ENCODE peak calls at places on chromosomes 7 and 10, in nine cellular contexts. One of them, this sample, is unnamed.

GRCh38 chr7:159017210-159017609 is 127.5 kb downstream of the VIPR2 start:
- DNase-seq in stimulated activated CD8-positive, alpha-beta memory T cell treated with anti-CD3 and anti-CD28 coated beads, Interleukin-2, amount 100 ng/mL, for 48 hours: no peak
- DNase-seq in stimulated activated CD4-positive, alpha-beta T cell treated with anti-CD3 and anti-CD28 coated beads, Interleukin-12 subunit alpha, Interleukin-12 subunit beta, amount 100 ng/mL, for 4 hours: no peak
- DNase-seq in NCI-H1436: no peak
- DNase-seq in A172: no peak
- DNase-seq in right cardiac atrium: peak
- DNase-seq in CD4-positive, alpha-beta T cell: no peak
- DNase-seq in neural crest cell: no peak
- DNase-seq in lower leg skin: no peak
- DNase-seq in this sample: no peak

GRCh38 chr7:31023877-31024276 is 28.2 kb upstream of the ADCYAP1R1 start:
- DNase-seq in stimulated activated CD8-positive, alpha-beta memory T cell treated with anti-CD3 and anti-CD28 coated beads, Interleukin-2, amount 100 ng/mL, for 48 hours: no peak
- DNase-seq in stimulated activated CD4-positive, alpha-beta T cell treated with anti-CD3 and anti-CD28 coated beads, Interleukin-12 subunit alpha, Interleukin-12 subunit beta, amount 100 ng/mL, for 4 hours: no peak
- DNase-seq in NCI-H1436: no peak
- DNase-seq in A172: no peak
- DNase-seq in right cardiac atrium: no peak
- DNase-seq in CD4-positive, alpha-beta T cell: no peak
- DNase-seq in neural crest cell: no peak
- DNase-seq in lower leg skin: no peak
- DNase-seq in this sample: no peak

GRCh38 chr7:139741813-139742344 is 35.9 kb downstream of the HIPK2 start:
- DNase-seq in stimulated activated CD8-positive, alpha-beta memory T cell treated with anti-CD3 and anti-CD28 coated beads, Interleukin-2, amount 100 ng/mL, for 48 hours: no peak
- DNase-seq in stimulated activated CD4-positive, alpha-beta T cell treated with anti-CD3 and anti-CD28 coated beads, Interleukin-12 subunit alpha, Interleukin-12 subunit beta, amount 100 ng/mL, for 4 hours: no peak
- DNase-seq in NCI-H1436: no peak
- DNase-seq in A172: no peak
- DNase-seq in right cardiac atrium: no peak
- DNase-seq in CD4-positive, alpha-beta T cell: no peak
- DNase-seq in neural crest cell: no peak
- DNase-seq in lower leg skin: no peak
- DNase-seq in this sample: peak

GRCh38 chr7:141012044-141012685 is 2.6 kb downstream of the MRPS33 start:
- DNase-seq in stimulated activated CD8-positive, alpha-beta memory T cell treated with anti-CD3 and anti-CD28 coated beads, Interleukin-2, amount 100 ng/mL, for 48 hours: peak
- DNase-seq in stimulated activated CD4-positive, alpha-beta T cell treated with anti-CD3 and anti-CD28 coated beads, Interleukin-12 subunit alpha, Interleukin-12 subunit beta, amount 100 ng/mL, for 4 hours: peak
- DNase-seq in NCI-H1436: peak
- DNase-seq in A172: peak
- DNase-seq in right cardiac atrium: peak
- DNase-seq in CD4-positive, alpha-beta T cell: peak
- DNase-seq in neural crest cell: peak
- DNase-seq in lower leg skin: peak
- DNase-seq in this sample: peak

GRCh38 chr10:79376751-79377556 is 29.7 kb downstream of the PPIF start:
- DNase-seq in stimulated activated CD8-positive, alpha-beta memory T cell treated with anti-CD3 and anti-CD28 coated beads, Interleukin-2, amount 100 ng/mL, for 48 hours: no peak
- DNase-seq in stimulated activated CD4-positive, alpha-beta T cell treated with anti-CD3 and anti-CD28 coated beads, Interleukin-12 subunit alpha, Interleukin-12 subunit beta, amount 100 ng/mL, for 4 hours: no peak
- DNase-seq in NCI-H1436: no peak
- DNase-seq in A172: no peak
- DNase-seq in right cardiac atrium: no peak
- DNase-seq in CD4-positive, alpha-beta T cell: no peak
- DNase-seq in neural crest cell: no peak
- DNase-seq in lower leg skin: no peak
- DNase-seq in this sample: no peak

GRCh38 chr10:119191881-119192280 is 13.3 kb upstream of the PRDX3 start:
- DNase-seq in stimulated activated CD8-positive, alpha-beta memory T cell treated with anti-CD3 and anti-CD28 coated beads, Interleukin-2, amount 100 ng/mL, for 48 hours: no peak
- DNase-seq in stimulated activated CD4-positive, alpha-beta T cell treated with anti-CD3 and anti-CD28 coated beads, Interleukin-12 subunit alpha, Interleukin-12 subunit beta, amount 100 ng/mL, for 4 hours: no peak
- DNase-seq in NCI-H1436: no peak
- DNase-seq in A172: peak
- DNase-seq in right cardiac atrium: no peak
- DNase-seq in CD4-positive, alpha-beta T cell: no peak
- DNase-seq in neural crest cell: no peak
- DNase-seq in lower leg skin: no peak
- DNase-seq in this sample: peak

GRCh38 chr10:27390681-27391080 is 113.4 kb upstream of the RAB18 start:
- DNase-seq in stimulated activated CD8-positive, alpha-beta memory T cell treated with anti-CD3 and anti-CD28 coated beads, Interleukin-2, amount 100 ng/mL, for 48 hours: no peak
- DNase-seq in stimulated activated CD4-positive, alpha-beta T cell treated with anti-CD3 and anti-CD28 coated beads, Interleukin-12 subunit alpha, Interleukin-12 subunit beta, amount 100 ng/mL, for 4 hours: no peak
- DNase-seq in NCI-H1436: no peak
- DNase-seq in A172: peak
- DNase-seq in right cardiac atrium: no peak
- DNase-seq in CD4-positive, alpha-beta T cell: no peak
- DNase-seq in neural crest cell: no peak
- DNase-seq in lower leg skin: peak
- DNase-seq in this sample: peak

GRCh38 chr10:126458453-126458852 is 70.2 kb upstream of the ADAM12 start:
- DNase-seq in stimulated activated CD8-positive, alpha-beta memory T cell treated with anti-CD3 and anti-CD28 coated beads, Interleukin-2, amount 100 ng/mL, for 48 hours: no peak
- DNase-seq in stimulated activated CD4-positive, alpha-beta T cell treated with anti-CD3 and anti-CD28 coated beads, Interleukin-12 subunit alpha, Interleukin-12 subunit beta, amount 100 ng/mL, for 4 hours: no peak
- DNase-seq in NCI-H1436: no peak
- DNase-seq in A172: peak
- DNase-seq in right cardiac atrium: no peak
- DNase-seq in CD4-positive, alpha-beta T cell: no peak
- DNase-seq in neural crest cell: no peak
- DNase-seq in lower leg skin: no peak
- DNase-seq in this sample: peak

GRCh38 chr10:111116762-111117445 is 40.1 kb downstream of the ADRA2A start:
- DNase-seq in stimulated activated CD8-positive, alpha-beta memory T cell treated with anti-CD3 and anti-CD28 coated beads, Interleukin-2, amount 100 ng/mL, for 48 hours: no peak
- DNase-seq in stimulated activated CD4-positive, alpha-beta T cell treated with anti-CD3 and anti-CD28 coated beads, Interleukin-12 subunit alpha, Interleukin-12 subunit beta, amount 100 ng/mL, for 4 hours: no peak
- DNase-seq in NCI-H1436: peak
- DNase-seq in A172: no peak
- DNase-seq in right cardiac atrium: no peak
- DNase-seq in CD4-positive, alpha-beta T cell: no peak
- DNase-seq in neural crest cell: no peak
- DNase-seq in lower leg skin: no peak
- DNase-seq in this sample: no peak

GRCh38 chr10:131044379-131044778 is 267.1 kb downstream of the TCERG1L start:
- DNase-seq in stimulated activated CD8-positive, alpha-beta memory T cell treated with anti-CD3 and anti-CD28 coated beads, Interleukin-2, amount 100 ng/mL, for 48 hours: no peak
- DNase-seq in stimulated activated CD4-positive, alpha-beta T cell treated with anti-CD3 and anti-CD28 coated beads, Interleukin-12 subunit alpha, Interleukin-12 subunit beta, amount 100 ng/mL, for 4 hours: no peak
- DNase-seq in NCI-H1436: no peak
- DNase-seq in A172: no peak
- DNase-seq in right cardiac atrium: no peak
- DNase-seq in CD4-positive, alpha-beta T cell: no peak
- DNase-seq in neural crest cell: no peak
- DNase-seq in lower leg skin: no peak
- DNase-seq in this sample: no peak

GRCh38 chr7:102286237-102287081 is at the start of gene SH2B2:
- DNase-seq in stimulated activated CD8-positive, alpha-beta memory T cell treated with anti-CD3 and anti-CD28 coated beads, Interleukin-2, amount 100 ng/mL, for 48 hours: no peak
- DNase-seq in stimulated activated CD4-positive, alpha-beta T cell treated with anti-CD3 and anti-CD28 coated beads, Interleukin-12 subunit alpha, Interleukin-12 subunit beta, amount 100 ng/mL, for 4 hours: peak
- DNase-seq in NCI-H1436: peak
- DNase-seq in A172: peak
- DNase-seq in right cardiac atrium: peak
- DNase-seq in CD4-positive, alpha-beta T cell: no peak
- DNase-seq in neural crest cell: peak
- DNase-seq in lower leg skin: peak
- DNase-seq in this sample: peak

GRCh38 chr7:74587435-74588126 is 69.9 kb upstream of the GTF2I start:
- DNase-seq in stimulated activated CD8-positive, alpha-beta memory T cell treated with anti-CD3 and anti-CD28 coated beads, Interleukin-2, amount 100 ng/mL, for 48 hours: no peak
- DNase-seq in stimulated activated CD4-positive, alpha-beta T cell treated with anti-CD3 and anti-CD28 coated beads, Interleukin-12 subunit alpha, Interleukin-12 subunit beta, amount 100 ng/mL, for 4 hours: no peak
- DNase-seq in NCI-H1436: peak
- DNase-seq in A172: peak
- DNase-seq in right cardiac atrium: peak
- DNase-seq in CD4-positive, alpha-beta T cell: no peak
- DNase-seq in neural crest cell: peak
- DNase-seq in lower leg skin: peak
- DNase-seq in this sample: peak

GRCh38 chr10:124558901-124559321 is 97.3 kb downstream of the LHPP start:
- DNase-seq in stimulated activated CD8-positive, alpha-beta memory T cell treated with anti-CD3 and anti-CD28 coated beads, Interleukin-2, amount 100 ng/mL, for 48 hours: no peak
- DNase-seq in stimulated activated CD4-positive, alpha-beta T cell treated with anti-CD3 and anti-CD28 coated beads, Interleukin-12 subunit alpha, Interleukin-12 subunit beta, amount 100 ng/mL, for 4 hours: no peak
- DNase-seq in NCI-H1436: no peak
- DNase-seq in A172: no peak
- DNase-seq in right cardiac atrium: peak
- DNase-seq in CD4-positive, alpha-beta T cell: no peak
- DNase-seq in neural crest cell: no peak
- DNase-seq in lower leg skin: no peak
- DNase-seq in this sample: no peak

GRCh38 chr10:28566458-28566857 is 33.5 kb downstream of the WAC start:
- DNase-seq in stimulated activated CD8-positive, alpha-beta memory T cell treated with anti-CD3 and anti-CD28 coated beads, Interleukin-2, amount 100 ng/mL, for 48 hours: no peak
- DNase-seq in stimulated activated CD4-positive, alpha-beta T cell treated with anti-CD3 and anti-CD28 coated beads, Interleukin-12 subunit alpha, Interleukin-12 subunit beta, amount 100 ng/mL, for 4 hours: no peak
- DNase-seq in NCI-H1436: no peak
- DNase-seq in A172: no peak
- DNase-seq in right cardiac atrium: no peak
- DNase-seq in CD4-positive, alpha-beta T cell: no peak
- DNase-seq in neural crest cell: no peak
- DNase-seq in lower leg skin: no peak
- DNase-seq in this sample: no peak

GRCh38 chr7:154917214-154918160 is 85.4 kb downstream of the PAXIP1 start:
- DNase-seq in stimulated activated CD8-positive, alpha-beta memory T cell treated with anti-CD3 and anti-CD28 coated beads, Interleukin-2, amount 100 ng/mL, for 48 hours: no peak
- DNase-seq in stimulated activated CD4-positive, alpha-beta T cell treated with anti-CD3 and anti-CD28 coated beads, Interleukin-12 subunit alpha, Interleukin-12 subunit beta, amount 100 ng/mL, for 4 hours: no peak
- DNase-seq in NCI-H1436: no peak
- DNase-seq in A172: no peak
- DNase-seq in right cardiac atrium: no peak
- DNase-seq in CD4-positive, alpha-beta T cell: no peak
- DNase-seq in neural crest cell: no peak
- DNase-seq in lower leg skin: no peak
- DNase-seq in this sample: no peak

GRCh38 chr10:91552706-91553105 is 80.2 kb downstream of the PPP1R3C start:
- DNase-seq in stimulated activated CD8-positive, alpha-beta memory T cell treated with anti-CD3 and anti-CD28 coated beads, Interleukin-2, amount 100 ng/mL, for 48 hours: no peak
- DNase-seq in stimulated activated CD4-positive, alpha-beta T cell treated with anti-CD3 and anti-CD28 coated beads, Interleukin-12 subunit alpha, Interleukin-12 subunit beta, amount 100 ng/mL, for 4 hours: no peak
- DNase-seq in NCI-H1436: no peak
- DNase-seq in A172: no peak
- DNase-seq in right cardiac atrium: peak
- DNase-seq in CD4-positive, alpha-beta T cell: no peak
- DNase-seq in neural crest cell: no peak
- DNase-seq in lower leg skin: no peak
- DNase-seq in this sample: peak

GRCh38 chr7:2209146-2209960 is 23.4 kb downstream of the MAD1L1 start:
- DNase-seq in stimulated activated CD8-positive, alpha-beta memory T cell treated with anti-CD3 and anti-CD28 coated beads, Interleukin-2, amount 100 ng/mL, for 48 hours: peak
- DNase-seq in stimulated activated CD4-positive, alpha-beta T cell treated with anti-CD3 and anti-CD28 coated beads, Interleukin-12 subunit alpha, Interleukin-12 subunit beta, amount 100 ng/mL, for 4 hours: peak
- DNase-seq in NCI-H1436: peak
- DNase-seq in A172: peak
- DNase-seq in right cardiac atrium: peak
- DNase-seq in CD4-positive, alpha-beta T cell: peak
- DNase-seq in neural crest cell: peak
- DNase-seq in lower leg skin: peak
- DNase-seq in this sample: peak

GRCh38 chr7:7911339-7911738 is 57.3 kb upstream of the GLCCI1 start:
- DNase-seq in stimulated activated CD8-positive, alpha-beta memory T cell treated with anti-CD3 and anti-CD28 coated beads, Interleukin-2, amount 100 ng/mL, for 48 hours: no peak
- DNase-seq in stimulated activated CD4-positive, alpha-beta T cell treated with anti-CD3 and anti-CD28 coated beads, Interleukin-12 subunit alpha, Interleukin-12 subunit beta, amount 100 ng/mL, for 4 hours: no peak
- DNase-seq in NCI-H1436: no peak
- DNase-seq in A172: peak
- DNase-seq in right cardiac atrium: no peak
- DNase-seq in CD4-positive, alpha-beta T cell: no peak
- DNase-seq in neural crest cell: no peak
- DNase-seq in lower leg skin: no peak
- DNase-seq in this sample: peak

GRCh38 chr10:131855763-131856401 is 44.9 kb upstream of the PPP2R2D start:
- DNase-seq in stimulated activated CD8-positive, alpha-beta memory T cell treated with anti-CD3 and anti-CD28 coated beads, Interleukin-2, amount 100 ng/mL, for 48 hours: no peak
- DNase-seq in stimulated activated CD4-positive, alpha-beta T cell treated with anti-CD3 and anti-CD28 coated beads, Interleukin-12 subunit alpha, Interleukin-12 subunit beta, amount 100 ng/mL, for 4 hours: no peak
- DNase-seq in NCI-H1436: no peak
- DNase-seq in A172: no peak
- DNase-seq in right cardiac atrium: no peak
- DNase-seq in CD4-positive, alpha-beta T cell: no peak
- DNase-seq in neural crest cell: no peak
- DNase-seq in lower leg skin: no peak
- DNase-seq in this sample: no peak

GRCh38 chr7:100158229-100159098 is at the start of gene TRAPPC14:
- DNase-seq in stimulated activated CD8-positive, alpha-beta memory T cell treated with anti-CD3 and anti-CD28 coated beads, Interleukin-2, amount 100 ng/mL, for 48 hours: peak
- DNase-seq in stimulated activated CD4-positive, alpha-beta T cell treated with anti-CD3 and anti-CD28 coated beads, Interleukin-12 subunit alpha, Interleukin-12 subunit beta, amount 100 ng/mL, for 4 hours: peak
- DNase-seq in NCI-H1436: peak
- DNase-seq in A172: peak
- DNase-seq in right cardiac atrium: peak
- DNase-seq in CD4-positive, alpha-beta T cell: peak
- DNase-seq in neural crest cell: peak
- DNase-seq in lower leg skin: peak
- DNase-seq in this sample: peak

GRCh38 chr10:29208816-29209215 is 80.1 kb upstream of the LYZL1 start:
- DNase-seq in stimulated activated CD8-positive, alpha-beta memory T cell treated with anti-CD3 and anti-CD28 coated beads, Interleukin-2, amount 100 ng/mL, for 48 hours: no peak
- DNase-seq in stimulated activated CD4-positive, alpha-beta T cell treated with anti-CD3 and anti-CD28 coated beads, Interleukin-12 subunit alpha, Interleukin-12 subunit beta, amount 100 ng/mL, for 4 hours: no peak
- DNase-seq in NCI-H1436: no peak
- DNase-seq in A172: no peak
- DNase-seq in right cardiac atrium: no peak
- DNase-seq in CD4-positive, alpha-beta T cell: no peak
- DNase-seq in neural crest cell: no peak
- DNase-seq in lower leg skin: no peak
- DNase-seq in this sample: no peak

GRCh38 chr7:106217089-106217542 is 67.7 kb downstream of the NAMPT start:
- DNase-seq in stimulated activated CD8-positive, alpha-beta memory T cell treated with anti-CD3 and anti-CD28 coated beads, Interleukin-2, amount 100 ng/mL, for 48 hours: no peak
- DNase-seq in stimulated activated CD4-positive, alpha-beta T cell treated with anti-CD3 and anti-CD28 coated beads, Interleukin-12 subunit alpha, Interleukin-12 subunit beta, amount 100 ng/mL, for 4 hours: no peak
- DNase-seq in NCI-H1436: no peak
- DNase-seq in A172: peak
- DNase-seq in right cardiac atrium: peak
- DNase-seq in CD4-positive, alpha-beta T cell: no peak
- DNase-seq in neural crest cell: no peak
- DNase-seq in lower leg skin: peak
- DNase-seq in this sample: peak

GRCh38 chr7:114229251-114229650 is 185.4 kb upstream of the FOXP2 start:
- DNase-seq in stimulated activated CD8-positive, alpha-beta memory T cell treated with anti-CD3 and anti-CD28 coated beads, Interleukin-2, amount 100 ng/mL, for 48 hours: no peak
- DNase-seq in stimulated activated CD4-positive, alpha-beta T cell treated with anti-CD3 and anti-CD28 coated beads, Interleukin-12 subunit alpha, Interleukin-12 subunit beta, amount 100 ng/mL, for 4 hours: no peak
- DNase-seq in NCI-H1436: no peak
- DNase-seq in A172: no peak
- DNase-seq in right cardiac atrium: no peak
- DNase-seq in CD4-positive, alpha-beta T cell: no peak
- DNase-seq in neural crest cell: no peak
- DNase-seq in lower leg skin: no peak
- DNase-seq in this sample: no peak

GRCh38 chr7:4880218-4880617 is 3.3 kb downstream of the RADIL start:
- DNase-seq in stimulated activated CD8-positive, alpha-beta memory T cell treated with anti-CD3 and anti-CD28 coated beads, Interleukin-2, amount 100 ng/mL, for 48 hours: no peak
- DNase-seq in stimulated activated CD4-positive, alpha-beta T cell treated with anti-CD3 and anti-CD28 coated beads, Interleukin-12 subunit alpha, Interleukin-12 subunit beta, amount 100 ng/mL, for 4 hours: no peak
- DNase-seq in NCI-H1436: no peak
- DNase-seq in A172: no peak
- DNase-seq in right cardiac atrium: no peak
- DNase-seq in CD4-positive, alpha-beta T cell: no peak
- DNase-seq in neural crest cell: no peak
- DNase-seq in lower leg skin: no peak
- DNase-seq in this sample: no peak

GRCh38 chr10:43754569-43755260 is 106.0 kb upstream of the ZNF32 start:
- DNase-seq in stimulated activated CD8-positive, alpha-beta memory T cell treated with anti-CD3 and anti-CD28 coated beads, Interleukin-2, amount 100 ng/mL, for 48 hours: no peak
- DNase-seq in stimulated activated CD4-positive, alpha-beta T cell treated with anti-CD3 and anti-CD28 coated beads, Interleukin-12 subunit alpha, Interleukin-12 subunit beta, amount 100 ng/mL, for 4 hours: no peak
- DNase-seq in NCI-H1436: no peak
- DNase-seq in A172: no peak
- DNase-seq in right cardiac atrium: no peak
- DNase-seq in CD4-positive, alpha-beta T cell: no peak
- DNase-seq in neural crest cell: no peak
- DNase-seq in lower leg skin: no peak
- DNase-seq in this sample: no peak

GRCh38 chr10:12350167-12350872 is 973 bp downstream of the CAMK1D start:
- DNase-seq in stimulated activated CD8-positive, alpha-beta memory T cell treated with anti-CD3 and anti-CD28 coated beads, Interleukin-2, amount 100 ng/mL, for 48 hours: no peak
- DNase-seq in stimulated activated CD4-positive, alpha-beta T cell treated with anti-CD3 and anti-CD28 coated beads, Interleukin-12 subunit alpha, Interleukin-12 subunit beta, amount 100 ng/mL, for 4 hours: peak
- DNase-seq in NCI-H1436: no peak
- DNase-seq in A172: peak
- DNase-seq in right cardiac atrium: peak
- DNase-seq in CD4-positive, alpha-beta T cell: peak
- DNase-seq in neural crest cell: peak
- DNase-seq in lower leg skin: peak
- DNase-seq in this sample: peak

GRCh38 chr7:30682131-30683083 is at the start of gene CRHR2:
- DNase-seq in stimulated activated CD8-positive, alpha-beta memory T cell treated with anti-CD3 and anti-CD28 coated beads, Interleukin-2, amount 100 ng/mL, for 48 hours: peak
- DNase-seq in stimulated activated CD4-positive, alpha-beta T cell treated with anti-CD3 and anti-CD28 coated beads, Interleukin-12 subunit alpha, Interleukin-12 subunit beta, amount 100 ng/mL, for 4 hours: peak
- DNase-seq in NCI-H1436: no peak
- DNase-seq in A172: no peak
- DNase-seq in right cardiac atrium: peak
- DNase-seq in CD4-positive, alpha-beta T cell: no peak
- DNase-seq in neural crest cell: peak
- DNase-seq in lower leg skin: no peak
- DNase-seq in this sample: no peak

GRCh38 chr10:66833861-66834260 is 92.0 kb upstream of the LRRTM3 start:
- DNase-seq in stimulated activated CD8-positive, alpha-beta memory T cell treated with anti-CD3 and anti-CD28 coated beads, Interleukin-2, amount 100 ng/mL, for 48 hours: no peak
- DNase-seq in stimulated activated CD4-positive, alpha-beta T cell treated with anti-CD3 and anti-CD28 coated beads, Interleukin-12 subunit alpha, Interleukin-12 subunit beta, amount 100 ng/mL, for 4 hours: no peak
- DNase-seq in NCI-H1436: no peak
- DNase-seq in A172: no peak
- DNase-seq in right cardiac atrium: no peak
- DNase-seq in CD4-positive, alpha-beta T cell: no peak
- DNase-seq in neural crest cell: no peak
- DNase-seq in lower leg skin: no peak
- DNase-seq in this sample: peak

GRCh38 chr7:112074464-112074863 is 131.7 kb downstream of the DOCK4 start:
- DNase-seq in stimulated activated CD8-positive, alpha-beta memory T cell treated with anti-CD3 and anti-CD28 coated beads, Interleukin-2, amount 100 ng/mL, for 48 hours: no peak
- DNase-seq in stimulated activated CD4-positive, alpha-beta T cell treated with anti-CD3 and anti-CD28 coated beads, Interleukin-12 subunit alpha, Interleukin-12 subunit beta, amount 100 ng/mL, for 4 hours: no peak
- DNase-seq in NCI-H1436: no peak
- DNase-seq in A172: no peak
- DNase-seq in right cardiac atrium: no peak
- DNase-seq in CD4-positive, alpha-beta T cell: no peak
- DNase-seq in neural crest cell: no peak
- DNase-seq in lower leg skin: no peak
- DNase-seq in this sample: no peak

GRCh38 chr10:58622286-58622685 is 109.6 kb downstream of the BICC1 start:
- DNase-seq in stimulated activated CD8-positive, alpha-beta memory T cell treated with anti-CD3 and anti-CD28 coated beads, Interleukin-2, amount 100 ng/mL, for 48 hours: no peak
- DNase-seq in stimulated activated CD4-positive, alpha-beta T cell treated with anti-CD3 and anti-CD28 coated beads, Interleukin-12 subunit alpha, Interleukin-12 subunit beta, amount 100 ng/mL, for 4 hours: no peak
- DNase-seq in NCI-H1436: no peak
- DNase-seq in A172: no peak
- DNase-seq in right cardiac atrium: no peak
- DNase-seq in CD4-positive, alpha-beta T cell: no peak
- DNase-seq in neural crest cell: no peak
- DNase-seq in lower leg skin: no peak
- DNase-seq in this sample: no peak

GRCh38 chr10:125911990-125912389 is 15.6 kb downstream of the FANK1 start:
- DNase-seq in stimulated activated CD8-positive, alpha-beta memory T cell treated with anti-CD3 and anti-CD28 coated beads, Interleukin-2, amount 100 ng/mL, for 48 hours: no peak
- DNase-seq in stimulated activated CD4-positive, alpha-beta T cell treated with anti-CD3 and anti-CD28 coated beads, Interleukin-12 subunit alpha, Interleukin-12 subunit beta, amount 100 ng/mL, for 4 hours: no peak
- DNase-seq in NCI-H1436: no peak
- DNase-seq in A172: no peak
- DNase-seq in right cardiac atrium: no peak
- DNase-seq in CD4-positive, alpha-beta T cell: no peak
- DNase-seq in neural crest cell: no peak
- DNase-seq in lower leg skin: no peak
- DNase-seq in this sample: peak